ENCODE peak calls at places on chromosomes 3 and 15, in ten cellular contexts. One of them, this sample, is unnamed.

GRCh38 chr15:89909611-89910010 is 3.1 kb downstream of the ARPIN start:
- DNase-seq in endothelial cell: no peak
- DNase-seq in endothelial cell of umbilical vein: no peak
- DNase-seq in heart left ventricle: no peak
- DNase-seq in colonic mucosa: no peak
- DNase-seq in choroid plexus epithelial cell: no peak
- DNase-seq in HFFc6: no peak
- DNase-seq in epithelial cell of esophagus: no peak
- DNase-seq in left ventricle myocardium inferior: no peak
- DNase-seq in uterus: no peak
- DNase-seq in this sample: no peak

GRCh38 chr15:32029862-32030781 is at the start of gene CHRNA7:
- DNase-seq in endothelial cell: peak
- DNase-seq in endothelial cell of umbilical vein: peak
- DNase-seq in heart left ventricle: peak
- DNase-seq in colonic mucosa: peak
- DNase-seq in choroid plexus epithelial cell: peak
- DNase-seq in HFFc6: no peak
- DNase-seq in epithelial cell of esophagus: peak
- DNase-seq in left ventricle myocardium inferior: peak
- DNase-seq in uterus: peak
- DNase-seq in this sample: peak

GRCh38 chr3:20350449-20350848 is 164.4 kb upstream of the SGO1 start:
- DNase-seq in endothelial cell: no peak
- DNase-seq in endothelial cell of umbilical vein: no peak
- DNase-seq in heart left ventricle: no peak
- DNase-seq in colonic mucosa: no peak
- DNase-seq in choroid plexus epithelial cell: no peak
- DNase-seq in HFFc6: no peak
- DNase-seq in epithelial cell of esophagus: peak
- DNase-seq in left ventricle myocardium inferior: no peak
- DNase-seq in uterus: no peak
- DNase-seq in this sample: no peak

GRCh38 chr15:48462688-48463087 is 131.5 kb downstream of the DUT start:
- DNase-seq in endothelial cell: no peak
- DNase-seq in endothelial cell of umbilical vein: no peak
- DNase-seq in heart left ventricle: no peak
- DNase-seq in colonic mucosa: no peak
- DNase-seq in choroid plexus epithelial cell: no peak
- DNase-seq in HFFc6: no peak
- DNase-seq in epithelial cell of esophagus: no peak
- DNase-seq in left ventricle myocardium inferior: no peak
- DNase-seq in uterus: no peak
- DNase-seq in this sample: no peak

GRCh38 chr3:32816439-32817194 is 1.2 kb upstream of the TRIM71 start:
- DNase-seq in endothelial cell: peak
- DNase-seq in endothelial cell of umbilical vein: peak
- DNase-seq in heart left ventricle: no peak
- DNase-seq in colonic mucosa: no peak
- DNase-seq in choroid plexus epithelial cell: peak
- DNase-seq in HFFc6: no peak
- DNase-seq in epithelial cell of esophagus: peak
- DNase-seq in left ventricle myocardium inferior: no peak
- DNase-seq in uterus: no peak
- DNase-seq in this sample: peak

GRCh38 chr3:54877675-54878544 is 49.9 kb downstream of the LRTM1 start:
- DNase-seq in endothelial cell: no peak
- DNase-seq in endothelial cell of umbilical vein: no peak
- DNase-seq in heart left ventricle: no peak
- DNase-seq in colonic mucosa: no peak
- DNase-seq in choroid plexus epithelial cell: no peak
- DNase-seq in HFFc6: peak
- DNase-seq in epithelial cell of esophagus: peak
- DNase-seq in left ventricle myocardium inferior: no peak
- DNase-seq in uterus: no peak
- DNase-seq in this sample: no peak

GRCh38 chr3:71444028-71444860 is 139.3 kb downstream of the FOXP1 start:
- DNase-seq in endothelial cell: peak
- DNase-seq in endothelial cell of umbilical vein: peak
- DNase-seq in heart left ventricle: peak
- DNase-seq in colonic mucosa: peak
- DNase-seq in choroid plexus epithelial cell: peak
- DNase-seq in HFFc6: peak
- DNase-seq in epithelial cell of esophagus: peak
- DNase-seq in left ventricle myocardium inferior: no peak
- DNase-seq in uterus: no peak
- DNase-seq in this sample: no peak

GRCh38 chr15:27660676-27661075 is 438.4 kb downstream of the OCA2 start:
- DNase-seq in endothelial cell: no peak
- DNase-seq in endothelial cell of umbilical vein: no peak
- DNase-seq in heart left ventricle: no peak
- DNase-seq in colonic mucosa: no peak
- DNase-seq in choroid plexus epithelial cell: peak
- DNase-seq in HFFc6: no peak
- DNase-seq in epithelial cell of esophagus: no peak
- DNase-seq in left ventricle myocardium inferior: no peak
- DNase-seq in uterus: no peak
- DNase-seq in this sample: no peak

GRCh38 chr3:13268120-13268519 is 152.0 kb downstream of the NUP210 start:
- DNase-seq in endothelial cell: no peak
- DNase-seq in endothelial cell of umbilical vein: no peak
- DNase-seq in heart left ventricle: no peak
- DNase-seq in colonic mucosa: no peak
- DNase-seq in choroid plexus epithelial cell: no peak
- DNase-seq in HFFc6: no peak
- DNase-seq in epithelial cell of esophagus: no peak
- DNase-seq in left ventricle myocardium inferior: no peak
- DNase-seq in uterus: no peak
- DNase-seq in this sample: no peak

GRCh38 chr3:128180446-128180845 is 27.2 kb downstream of the EEFSEC start:
- DNase-seq in endothelial cell: no peak
- DNase-seq in endothelial cell of umbilical vein: no peak
- DNase-seq in heart left ventricle: no peak
- DNase-seq in colonic mucosa: no peak
- DNase-seq in choroid plexus epithelial cell: peak
- DNase-seq in HFFc6: no peak
- DNase-seq in epithelial cell of esophagus: no peak
- DNase-seq in left ventricle myocardium inferior: no peak
- DNase-seq in uterus: peak
- DNase-seq in this sample: no peak
- TF ChIP-seq CTCF in endothelial cell: no peak
- TF ChIP-seq CTCF in endothelial cell of umbilical vein: no peak
- TF ChIP-seq CTCF in heart left ventricle: no peak
- TF ChIP-seq CTCF in colonic mucosa: no peak
- TF ChIP-seq CTCF in choroid plexus epithelial cell: peak
- TF ChIP-seq CTCF in HFFc6: no peak
- TF ChIP-seq CTCF in epithelial cell of esophagus: no peak
- TF ChIP-seq CTCF in left ventricle myocardium inferior: no peak
- TF ChIP-seq CTCF in uterus: no peak
- TF ChIP-seq CTCF in this sample: no peak

GRCh38 chr15:74906193-74906449 is 530 bp downstream of the FAM219B start:
- DNase-seq in endothelial cell: no peak
- DNase-seq in endothelial cell of umbilical vein: peak
- DNase-seq in heart left ventricle: no peak
- DNase-seq in colonic mucosa: peak
- DNase-seq in choroid plexus epithelial cell: no peak
- DNase-seq in HFFc6: no peak
- DNase-seq in epithelial cell of esophagus: no peak
- DNase-seq in left ventricle myocardium inferior: no peak
- DNase-seq in uterus: no peak
- DNase-seq in this sample: no peak

GRCh38 chr15:74904190-74904805 is 2.4 kb downstream of the FAM219B start:
- DNase-seq in endothelial cell: no peak
- DNase-seq in endothelial cell of umbilical vein: no peak
- DNase-seq in heart left ventricle: no peak
- DNase-seq in colonic mucosa: no peak
- DNase-seq in choroid plexus epithelial cell: no peak
- DNase-seq in HFFc6: no peak
- DNase-seq in epithelial cell of esophagus: no peak
- DNase-seq in left ventricle myocardium inferior: no peak
- DNase-seq in uterus: no peak
- DNase-seq in this sample: no peak

GRCh38 chr15:74897300-74897701 is 7.5 kb downstream of the MPI start:
- DNase-seq in endothelial cell: no peak
- DNase-seq in endothelial cell of umbilical vein: no peak
- DNase-seq in heart left ventricle: no peak
- DNase-seq in colonic mucosa: no peak
- DNase-seq in choroid plexus epithelial cell: no peak
- DNase-seq in HFFc6: no peak
- DNase-seq in epithelial cell of esophagus: no peak
- DNase-seq in left ventricle myocardium inferior: peak
- DNase-seq in uterus: no peak
- DNase-seq in this sample: no peak

GRCh38 chr15:74902295-74903075 is 4.2 kb downstream of the FAM219B start:
- DNase-seq in endothelial cell: no peak
- DNase-seq in endothelial cell of umbilical vein: no peak
- DNase-seq in heart left ventricle: no peak
- DNase-seq in colonic mucosa: no peak
- DNase-seq in choroid plexus epithelial cell: no peak
- DNase-seq in HFFc6: no peak
- DNase-seq in epithelial cell of esophagus: no peak
- DNase-seq in left ventricle myocardium inferior: no peak
- DNase-seq in uterus: no peak
- DNase-seq in this sample: no peak

GRCh38 chr15:74901612-74902063 is 5.0 kb downstream of the FAM219B start:
- DNase-seq in endothelial cell: peak
- DNase-seq in endothelial cell of umbilical vein: peak
- DNase-seq in heart left ventricle: no peak
- DNase-seq in colonic mucosa: peak
- DNase-seq in choroid plexus epithelial cell: peak
- DNase-seq in HFFc6: peak
- DNase-seq in epithelial cell of esophagus: peak
- DNase-seq in left ventricle myocardium inferior: peak
- DNase-seq in uterus: peak
- DNase-seq in this sample: peak
- TF ChIP-seq CTCF in endothelial cell: peak
- TF ChIP-seq CTCF in endothelial cell of umbilical vein: peak
- TF ChIP-seq CTCF in heart left ventricle: peak
- TF ChIP-seq CTCF in colonic mucosa: peak
- TF ChIP-seq CTCF in choroid plexus epithelial cell: peak
- TF ChIP-seq CTCF in HFFc6: peak
- TF ChIP-seq CTCF in epithelial cell of esophagus: peak
- TF ChIP-seq CTCF in left ventricle myocardium inferior: peak
- TF ChIP-seq CTCF in uterus: peak
- TF ChIP-seq CTCF in this sample: peak

GRCh38 chr3:11607816-11608215 is 35.9 kb downstream of the VGLL4 start:
- DNase-seq in endothelial cell: no peak
- DNase-seq in endothelial cell of umbilical vein: no peak
- DNase-seq in heart left ventricle: no peak
- DNase-seq in colonic mucosa: no peak
- DNase-seq in choroid plexus epithelial cell: peak
- DNase-seq in HFFc6: no peak
- DNase-seq in epithelial cell of esophagus: peak
- DNase-seq in left ventricle myocardium inferior: no peak
- DNase-seq in uterus: no peak
- DNase-seq in this sample: no peak
- TF ChIP-seq CTCF in endothelial cell: no peak
- TF ChIP-seq CTCF in endothelial cell of umbilical vein: no peak
- TF ChIP-seq CTCF in heart left ventricle: no peak
- TF ChIP-seq CTCF in colonic mucosa: no peak
- TF ChIP-seq CTCF in choroid plexus epithelial cell: no peak
- TF ChIP-seq CTCF in HFFc6: no peak
- TF ChIP-seq CTCF in epithelial cell of esophagus: no peak
- TF ChIP-seq CTCF in left ventricle myocardium inferior: no peak
- TF ChIP-seq CTCF in uterus: no peak
- TF ChIP-seq CTCF in this sample: no peak

GRCh38 chr15:67504061-67504460 is 16.9 kb upstream of the C15orf61 start:
- DNase-seq in endothelial cell: no peak
- DNase-seq in endothelial cell of umbilical vein: no peak
- DNase-seq in heart left ventricle: no peak
- DNase-seq in colonic mucosa: no peak
- DNase-seq in choroid plexus epithelial cell: no peak
- DNase-seq in HFFc6: no peak
- DNase-seq in epithelial cell of esophagus: no peak
- DNase-seq in left ventricle myocardium inferior: no peak
- DNase-seq in uterus: no peak
- DNase-seq in this sample: no peak
- TF ChIP-seq CTCF in endothelial cell: no peak
- TF ChIP-seq CTCF in endothelial cell of umbilical vein: no peak
- TF ChIP-seq CTCF in heart left ventricle: no peak
- TF ChIP-seq CTCF in colonic mucosa: no peak
- TF ChIP-seq CTCF in choroid plexus epithelial cell: no peak
- TF ChIP-seq CTCF in HFFc6: no peak
- TF ChIP-seq CTCF in epithelial cell of esophagus: no peak
- TF ChIP-seq CTCF in left ventricle myocardium inferior: no peak
- TF ChIP-seq CTCF in uterus: no peak
- TF ChIP-seq CTCF in this sample: no peak

GRCh38 chr3:127749787-127750225 is 72.5 kb downstream of the MGLL start:
- DNase-seq in endothelial cell: no peak
- DNase-seq in endothelial cell of umbilical vein: no peak
- DNase-seq in heart left ventricle: no peak
- DNase-seq in colonic mucosa: no peak
- DNase-seq in choroid plexus epithelial cell: no peak
- DNase-seq in HFFc6: no peak
- DNase-seq in epithelial cell of esophagus: no peak
- DNase-seq in left ventricle myocardium inferior: no peak
- DNase-seq in uterus: no peak
- DNase-seq in this sample: no peak
- TF ChIP-seq CTCF in endothelial cell: no peak
- TF ChIP-seq CTCF in endothelial cell of umbilical vein: no peak
- TF ChIP-seq CTCF in heart left ventricle: peak
- TF ChIP-seq CTCF in colonic mucosa: no peak
- TF ChIP-seq CTCF in choroid plexus epithelial cell: no peak
- TF ChIP-seq CTCF in HFFc6: peak
- TF ChIP-seq CTCF in epithelial cell of esophagus: no peak
- TF ChIP-seq CTCF in left ventricle myocardium inferior: peak
- TF ChIP-seq CTCF in uterus: no peak
- TF ChIP-seq CTCF in this sample: peak

This sample was measured in progenitor cell of endocrine pancreas.